ENCODE peak calls at places on chromosomes 12 and 14, in four cellular contexts. N is adipocyte, W is nephron progenitor cell, M is EH. J is an unnamed sample.

GRCh38 chr12:27619308-27619707 is 76.9 kb upstream of the REP15 start:
- DNase-seq in N (peak), W (no peak), M (peak), J (no peak)

GRCh38 chr14:57009585-57010515 is 199.6 kb upstream of the OTX2 start:
- DNase-seq in N (no peak), M (no peak), W (no peak), J (no peak)

GRCh38 chr12:31737763-31738162 is 8.9 kb upstream of the AMN1 start:
- DNase-seq in M (no peak), N (no peak), W (no peak), J (no peak)

GRCh38 chr12:45893240-45893639 is 97.1 kb downstream of the SCAF11 start:
- DNase-seq in M (peak), N (no peak), W (no peak), J (no peak)

GRCh38 chr12:2395352-2395977 is 342.7 kb downstream of the CACNA1C start:
- DNase-seq in W (peak), M (peak), N (peak), J (peak)

GRCh38 chr12:47034661-47035060 is 44.8 kb upstream of the PCED1B start:
- DNase-seq in N (peak), M (peak), W (no peak), J (no peak)

GRCh38 chr12:49674318-49674985 is 32.8 kb downstream of the FMNL3 start:
- DNase-seq in W (no peak), M (peak), N (peak), J (peak)

GRCh38 chr14:73022051-73022450 is 4.9 kb downstream of the ZFYVE1 start:
- DNase-seq in W (no peak), N (no peak), M (no peak), J (no peak)

GRCh38 chr12:9047105-9047504 is 57.8 kb downstream of the KLRG1 start:
- DNase-seq in N (no peak), M (no peak), W (no peak), J (no peak)

GRCh38 chr12:28083816-28084678 is 106.2 kb upstream of the CCDC91 start:
- DNase-seq in M (no peak), N (peak), W (no peak), J (no peak)

GRCh38 chr14:85471744-85472143 is 58.2 kb upstream of the FLRT2 start:
- DNase-seq in M (peak), W (peak), N (peak), J (no peak)

GRCh38 chr14:35159742-35160409 is 37.5 kb downstream of the PRORP start:
- DNase-seq in M (peak), N (peak), W (no peak), J (peak)